ENCODE peak calls at places on chromosomes 13 and 19, in five cellular contexts. B is Peyer's patch, V is endodermal cell, Z is astrocyte of the cerebellum, W is upper lobe of right lung. C is an unnamed sample.

GRCh38 chr13:66689628-66690027 is 540.5 kb downstream of the PCDH9 start:
- DNase-seq in B (no peak), V (no peak), Z (no peak), W (no peak), C (no peak)

GRCh38 chr13:100835695-100836094 is 161.1 kb upstream of the TMTC4 start:
- DNase-seq in B (no peak), V (no peak), Z (no peak), W (no peak), C (no peak)

GRCh38 chr13:24148414-24149305 is 11.9 kb upstream of the SPATA13 start:
- DNase-seq in B (no peak), V (peak; percentile 89), Z (peak; percentile 96), W (no peak), C (peak; percentile 98)

GRCh38 chr13:103430368-103430767 is 364.2 kb upstream of the SLC10A2 start:
- DNase-seq in B (no peak), V (no peak), Z (no peak), W (no peak), C (no peak)

GRCh38 chr13:114134944-114135610 is 2.7 kb upstream of the RASA3 start:
- DNase-seq in B (no peak), V (no peak), Z (no peak), W (no peak), C (no peak)

GRCh38 chr13:31322025-31322424 is 122.2 kb downstream of the B3GLCT start:
- DNase-seq in B (no peak), V (no peak), Z (no peak), W (no peak), C (no peak)

GRCh38 chr13:104553156-104553555 is 1486.9 kb upstream of the SLC10A2 start:
- DNase-seq in B (no peak), V (no peak), Z (peak; percentile 71), W (no peak), C (no peak)

GRCh38 chr13:71674776-71675352 is 192.1 kb downstream of the DACH1 start:
- DNase-seq in B (no peak), V (no peak), Z (no peak), W (no peak), C (no peak)

GRCh38 chr13:58397596-58398387 is 766.2 kb downstream of the PCDH17 start:
- DNase-seq in B (no peak), V (peak; percentile 64), Z (no peak), W (peak; percentile 41), C (no peak)

GRCh38 chr19:55700813-55701212 is 25.8 kb downstream of the EPN1 start:
- DNase-seq in B (no peak), V (no peak), Z (no peak), W (peak; percentile 52), C (no peak)

GRCh38 chr19:55704494-55705245 is 29.6 kb downstream of the EPN1 start:
- DNase-seq in B (no peak), V (peak; percentile 59), Z (no peak), W (peak; percentile 39), C (no peak)

GRCh38 chr19:11269408-11269807 is 7.1 kb upstream of the DOCK6 start:
- DNase-seq in B (no peak), V (no peak), Z (no peak), W (no peak), C (no peak)

GRCh38 chr19:42148270-42148669 is 16.0 kb upstream of the POU2F2 start:
- DNase-seq in B (no peak), V (no peak), Z (no peak), W (no peak), C (no peak)

GRCh38 chr19:35144600-35145436 is 1.8 kb downstream of the FXYD7 start:
- DNase-seq in B (peak; percentile 28), V (peak; percentile 85), Z (no peak), W (no peak), C (no peak)

GRCh38 chr13:114047358-114047881 is 73.5 kb upstream of the C13orf46 start:
- DNase-seq in B (peak; percentile 68), V (no peak), Z (no peak), W (no peak), C (no peak)

GRCh38 chr13:52022355-52022754 is 2.1 kb upstream of the UTP14C start:
- DNase-seq in B (no peak), V (no peak), Z (no peak), W (no peak), C (no peak)

GRCh38 chr19:41192574-41193419 is at the start of gene CYP2S1:
- DNase-seq in B (no peak), V (peak; percentile 91), Z (no peak), W (peak; percentile 79), C (no peak)

GRCh38 chr13:40786568-40786996 is 2.8 kb upstream of the SLC25A15 start:
- DNase-seq in B (no peak), V (no peak), Z (no peak), W (no peak), C (no peak)

GRCh38 chr13:98450495-98451167 is 126.3 kb downstream of the STK24 start:
- DNase-seq in B (no peak), V (peak; percentile 69), Z (no peak), W (peak; percentile 54), C (no peak)

GRCh38 chr13:101544979-101545378 is 92.5 kb downstream of the ITGBL1 start:
- DNase-seq in B (no peak), V (no peak), Z (no peak), W (no peak), C (no peak)

GRCh38 chr13:79548886-79549285 is 67.9 kb downstream of the NDFIP2 start:
- DNase-seq in B (no peak), V (no peak), Z (peak; percentile 9), W (no peak), C (no peak)

GRCh38 chr13:32883501-32883900 is 132.7 kb upstream of the KL start:
- DNase-seq in B (no peak), V (no peak), Z (peak; percentile 63), W (no peak), C (no peak)

GRCh38 chr19:28324275-28325060 is 888.5 kb downstream of the UQCRFS1 start:
- DNase-seq in B (no peak), V (peak; percentile 65), Z (no peak), W (no peak), C (no peak)

GRCh38 chr19:41134616-41135015 is 20.4 kb downstream of the CYP2F1 start:
- DNase-seq in B (no peak), V (no peak), Z (no peak), W (no peak), C (no peak)

GRCh38 chr19:22517496-22518411 is 95.6 kb upstream of the ZNF98 start:
- DNase-seq in B (no peak), V (no peak), Z (no peak), W (peak; percentile 50), C (no peak)

GRCh38 chr19:42524250-42524649 is 4.0 kb downstream of the CEACAM1 start:
- DNase-seq in B (no peak), V (no peak), Z (no peak), W (no peak), C (no peak)

GRCh38 chr13:58300224-58300623 is 668.7 kb downstream of the PCDH17 start:
- DNase-seq in B (no peak), V (no peak), Z (no peak), W (no peak), C (no peak)

GRCh38 chr19:17902701-17903100 is 30.1 kb upstream of the CCDC124 start:
- DNase-seq in B (no peak), V (no peak), Z (peak; percentile 3), W (no peak), C (peak; percentile 12)

GRCh38 chr19:28710278-28710677 is 502.7 kb downstream of the UQCRFS1 start:
- DNase-seq in B (no peak), V (no peak), Z (peak; percentile 70), W (no peak), C (no peak)

GRCh38 chr13:46010148-46010547 is 42.4 kb downstream of the ZC3H13 start:
- DNase-seq in B (no peak), V (peak; percentile 53), Z (no peak), W (no peak), C (no peak)

GRCh38 chr19:13437919-13438618 is 68.2 kb downstream of the CACNA1A start:
- DNase-seq in B (no peak), V (no peak), Z (no peak), W (no peak), C (no peak)

GRCh38 chr19:34825212-34825611 is 52.2 kb upstream of the ZNF599 start:
- DNase-seq in B (no peak), V (no peak), Z (no peak), W (no peak), C (no peak)

GRCh38 chr13:66328486-66328885 is 901.6 kb downstream of the PCDH9 start:
- DNase-seq in B (no peak), V (no peak), Z (no peak), W (no peak), C (no peak)

GRCh38 chr13:72253754-72254153 is 386.8 kb upstream of the DACH1 start:
- DNase-seq in B (no peak), V (no peak), Z (no peak), W (no peak), C (no peak)

GRCh38 chr13:76687467-76687866 is 198.7 kb downstream of the KCTD12 start:
- DNase-seq in B (no peak), V (peak; percentile 54), Z (no peak), W (no peak), C (no peak)

GRCh38 chr19:19192910-19193423 is 909 bp downstream of the RFXANK start:
- DNase-seq in B (no peak), V (no peak), Z (no peak), W (no peak), C (no peak)

GRCh38 chr13:91247768-91248167 is 99.7 kb upstream of the MIR17HG start:
- DNase-seq in B (no peak), V (no peak), Z (no peak), W (no peak), C (no peak)
- TF ChIP-seq CTCF in B (no peak), V (peak; percentile 80), Z (peak; percentile 2), W (peak; percentile 37), C (no peak)

GRCh38 chr13:108496364-108497215 is 132.8 kb upstream of the MYO16 start:
- DNase-seq in B (no peak), V (peak; percentile 78), Z (no peak), W (no peak), C (no peak)
- H3K4me3 ChIP-seq in B (peak overlapping the region; percentile 37), V (peak overlapping the region; percentile 69), Z (peak overlapping the region; percentile 52), W (peak overlapping the region; percentile 34), C (no peak overlapping the region)

GRCh38 chr19:48203794-48204628 is 33.5 kb downstream of the ZSWIM9 start:
- DNase-seq in B (peak; percentile 90), V (peak; percentile 100), Z (peak; percentile 87), W (peak; percentile 96), C (peak; percentile 80)
- TF ChIP-seq CTCF in B (no peak), V (no peak), Z (no peak), W (no peak), C (no peak)

GRCh38 chr19:5047251-5047935 is 78.5 kb downstream of the KDM4B start:
- DNase-seq in B (no peak), V (no peak), Z (no peak), W (no peak), C (no peak)
- H3K4me3 ChIP-seq in B (no peak overlapping the region), V (no peak overlapping the region), Z (no peak overlapping the region), W (no peak overlapping the region), C (no peak overlapping the region)

DNA sequence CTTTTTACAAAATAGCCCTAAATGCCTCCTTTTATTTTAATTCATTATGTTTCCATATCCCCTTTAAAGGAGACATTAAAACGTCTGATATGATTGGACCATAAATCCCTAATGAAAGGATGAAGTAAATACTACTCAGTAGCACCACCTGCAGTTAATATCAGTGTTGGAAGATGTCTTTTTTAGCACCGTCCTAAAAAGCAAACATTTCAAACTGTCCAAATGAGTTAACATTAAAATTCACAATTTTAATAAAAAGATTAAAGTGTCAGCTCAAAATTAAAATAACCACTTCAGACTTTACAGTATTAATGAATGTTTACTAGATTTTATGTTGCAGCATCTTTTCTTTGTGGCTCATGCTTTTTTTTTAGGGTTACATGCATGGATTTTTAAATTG is 12.3 kb downstream of the ZNF507 start:
- DNase-seq in B (no peak), V (no peak), Z (no peak), W (no peak), C (no peak)
- TF ChIP-seq CTCF in B (no peak), V (peak; percentile 54), Z (peak; percentile 11), W (no peak), C (peak; percentile 15)

GRCh38 chr19:39833160-39833463 is 850 bp downstream of the DYRK1B start:
- DNase-seq in B (no peak), V (no peak), Z (no peak), W (no peak), C (no peak)
- H3K4me3 ChIP-seq in B (peak overlapping the region; percentile 89), V (peak overlapping the region; percentile 89), Z (peak overlapping the region; percentile 87), W (peak overlapping the region; percentile 99), C (peak overlapping the region; percentile 90)